ENCODE peak calls at places on chromosomes 16 and 17, in ten cellular contexts. M, E, Q, I, S, H, U, N, J and R are unnamed samples.
A peak's percentile ranks its signal among the peaks of the same experiment; 100 is the strongest.

GRCh38 chr17:50151937-50152547 is 1.6 kb upstream of the PPP1R9B start:
- DNase-seq in M (peak; percentile 90), E (peak; percentile 79), Q (no peak), I (peak; percentile 94), S (peak; percentile 90), H (peak; percentile 98), U (no peak), N (no peak), J (peak; percentile 69), R (peak; percentile 66)

GRCh38 chr17:4856937-4857314 is 23.8 kb downstream of the MINK1 start:
- DNase-seq in M (no peak), E (no peak), Q (no peak), I (no peak), S (no peak), H (no peak), U (no peak), N (no peak), J (no peak), R (no peak)

GRCh38 chr17:2700491-2701141 is 10.9 kb downstream of the CLUH start:
- DNase-seq in M (no peak), E (no peak), Q (no peak), I (no peak), S (peak; percentile 56), H (peak; percentile 44), U (no peak), N (no peak), J (no peak), R (no peak)

GRCh38 chr16:17335826-17336492 is 134.8 kb downstream of the XYLT1 start:
- DNase-seq in M (no peak), E (no peak), Q (no peak), I (no peak), S (no peak), H (no peak), U (no peak), N (no peak), J (no peak), R (no peak)

GRCh38 chr17:13365331-13365730 is 236.4 kb downstream of the HS3ST3A1 start:
- DNase-seq in M (no peak), E (no peak), Q (no peak), I (no peak), S (no peak), H (no peak), U (no peak), N (no peak), J (no peak), R (no peak)

GRCh38 chr16:4006441-4006989 is 109.7 kb downstream of the ADCY9 start:
- DNase-seq in M (no peak), E (peak; percentile 22), Q (no peak), I (no peak), S (no peak), H (no peak), U (no peak), N (no peak), J (no peak), R (no peak)

GRCh38 chr16:82533161-82533560 is 93.6 kb upstream of the CDH13 start:
- DNase-seq in M (no peak), E (no peak), Q (no peak), I (no peak), S (no peak), H (no peak), U (no peak), N (no peak), J (no peak), R (no peak)

GRCh38 chr17:83004791-83005380 is 74.5 kb upstream of the METRNL start:
- DNase-seq in M (no peak), E (no peak), Q (no peak), I (no peak), S (no peak), H (no peak), U (no peak), N (no peak), J (no peak), R (no peak)

GRCh38 chr16:67088551-67088950 is 21.2 kb upstream of the PHAF1 start:
- DNase-seq in M (no peak), E (no peak), Q (no peak), I (no peak), S (no peak), H (no peak), U (no peak), N (no peak), J (no peak), R (no peak)

GRCh38 chr16:66399031-66399430 is 28.1 kb upstream of the BEAN1 start:
- DNase-seq in M (no peak), E (no peak), Q (no peak), I (no peak), S (no peak), H (no peak), U (no peak), N (no peak), J (no peak), R (no peak)

GRCh38 chr16:88303890-88304819 is 78.6 kb upstream of the ZNF469 start:
- DNase-seq in M (peak; percentile 44), E (no peak), Q (no peak), I (peak; percentile 97), S (no peak), H (no peak), U (no peak), N (no peak), J (peak; percentile 45), R (no peak)

GRCh38 chr17:41691031-41691777 is 2.5 kb downstream of the EIF1 start:
- DNase-seq in M (no peak), E (no peak), Q (no peak), I (no peak), S (no peak), H (peak; percentile 57), U (no peak), N (peak; percentile 54), J (no peak), R (no peak)

GRCh38 chr16:61210039-61210438 is 826.2 kb downstream of the CDH8 start:
- DNase-seq in M (no peak), E (no peak), Q (no peak), I (no peak), S (no peak), H (no peak), U (no peak), N (no peak), J (no peak), R (no peak)

GRCh38 chr17:43902190-43902589 is 5.1 kb downstream of the MPP2 start:
- DNase-seq in M (no peak), E (no peak), Q (no peak), I (no peak), S (no peak), H (peak; percentile 69), U (no peak), N (no peak), J (no peak), R (no peak)

GRCh38 chr16:11681977-11682654 is 13.9 kb downstream of the SNN start:
- DNase-seq in M (no peak), E (no peak), Q (no peak), I (no peak), S (no peak), H (no peak), U (no peak), N (no peak), J (no peak), R (no peak)